ENCODE peak calls at places on chromosome 12, in ten cellular contexts. One of them, this sample, is unnamed.

GRCh38 chr12:76375470-76375869 is 27.3 kb upstream of the BBS10 start:
- DNase-seq in frontal cortex: no peak
- DNase-seq in AML-193: no peak
- DNase-seq in mesenchymal stem cell: no peak
- DNase-seq in HL-60: no peak
- DNase-seq in activated naive CD4-positive, alpha-beta T cell treated with Interleukin-2 at 50 U/mL for 16 hours: no peak
- DNase-seq in Karpas-422: no peak
- DNase-seq in NCI-H1105: no peak
- DNase-seq in lung: no peak
- DNase-seq in A549: peak; percentile 11
- DNase-seq in this sample: no peak

GRCh38 chr12:94649349-94650142 is 811 bp downstream of the TMCC3 start:
- DNase-seq in AML-193: no peak
- DNase-seq in frontal cortex: peak; percentile 54
- DNase-seq in activated naive CD4-positive, alpha-beta T cell treated with Interleukin-2 at 50 U/mL for 16 hours: peak; percentile 34
- DNase-seq in lung: peak; percentile 36
- DNase-seq in NCI-H1105: peak; percentile 11
- DNase-seq in mesenchymal stem cell: peak; percentile 25
- DNase-seq in Karpas-422: no peak
- DNase-seq in HL-60: no peak
- DNase-seq in A549: peak; percentile 26
- DNase-seq in this sample: no peak

GRCh38 chr12:75505706-75506312 is 5.6 kb downstream of the KRR1 start:
- DNase-seq in A549: peak; percentile 52
- DNase-seq in lung: no peak
- DNase-seq in Karpas-422: peak; percentile 71
- DNase-seq in mesenchymal stem cell: peak; percentile 56
- DNase-seq in HL-60: no peak
- DNase-seq in NCI-H1105: no peak
- DNase-seq in activated naive CD4-positive, alpha-beta T cell treated with Interleukin-2 at 50 U/mL for 16 hours: no peak
- DNase-seq in frontal cortex: no peak
- DNase-seq in AML-193: peak; percentile 49
- DNase-seq in this sample: no peak

GRCh38 chr12:5050542-5050941 is 6.9 kb downstream of the KCNA5 start:
- DNase-seq in AML-193: no peak
- DNase-seq in A549: no peak
- DNase-seq in NCI-H1105: no peak
- DNase-seq in activated naive CD4-positive, alpha-beta T cell treated with Interleukin-2 at 50 U/mL for 16 hours: no peak
- DNase-seq in HL-60: no peak
- DNase-seq in mesenchymal stem cell: no peak
- DNase-seq in Karpas-422: no peak
- DNase-seq in lung: no peak
- DNase-seq in frontal cortex: no peak
- DNase-seq in this sample: no peak

GRCh38 chr12:49377386-49377785 is 10.1 kb downstream of the SPATS2 start:
- DNase-seq in A549: no peak
- DNase-seq in AML-193: no peak
- DNase-seq in Karpas-422: no peak
- DNase-seq in NCI-H1105: no peak
- DNase-seq in mesenchymal stem cell: no peak
- DNase-seq in lung: no peak
- DNase-seq in activated naive CD4-positive, alpha-beta T cell treated with Interleukin-2 at 50 U/mL for 16 hours: no peak
- DNase-seq in frontal cortex: no peak
- DNase-seq in HL-60: no peak
- DNase-seq in this sample: no peak

GRCh38 chr12:125518074-125518473 is 452.8 kb downstream of the AACS start:
- DNase-seq in activated naive CD4-positive, alpha-beta T cell treated with Interleukin-2 at 50 U/mL for 16 hours: no peak
- DNase-seq in lung: no peak
- DNase-seq in AML-193: no peak
- DNase-seq in frontal cortex: no peak
- DNase-seq in Karpas-422: peak; percentile 51
- DNase-seq in HL-60: no peak
- DNase-seq in mesenchymal stem cell: no peak
- DNase-seq in NCI-H1105: no peak
- DNase-seq in A549: no peak
- DNase-seq in this sample: no peak

GRCh38 chr12:7837366-7837765 is 35.3 kb downstream of the SLC2A14 start:
- DNase-seq in mesenchymal stem cell: no peak
- DNase-seq in frontal cortex: no peak
- DNase-seq in HL-60: peak; percentile 87
- DNase-seq in AML-193: no peak
- DNase-seq in lung: peak; percentile 47
- DNase-seq in NCI-H1105: no peak
- DNase-seq in A549: no peak
- DNase-seq in activated naive CD4-positive, alpha-beta T cell treated with Interleukin-2 at 50 U/mL for 16 hours: no peak
- DNase-seq in Karpas-422: no peak
- DNase-seq in this sample: no peak

GRCh38 chr12:65728913-65729793 is 95.1 kb upstream of the HMGA2 start:
- DNase-seq in Karpas-422: no peak
- DNase-seq in HL-60: no peak
- DNase-seq in A549: no peak
- DNase-seq in mesenchymal stem cell: peak; percentile 46
- DNase-seq in NCI-H1105: no peak
- DNase-seq in lung: no peak
- DNase-seq in frontal cortex: no peak
- DNase-seq in activated naive CD4-positive, alpha-beta T cell treated with Interleukin-2 at 50 U/mL for 16 hours: no peak
- DNase-seq in AML-193: no peak
- DNase-seq in this sample: no peak

GRCh38 chr12:127487031-127487430 is 779.9 kb upstream of the TMEM132C start:
- DNase-seq in lung: no peak
- DNase-seq in activated naive CD4-positive, alpha-beta T cell treated with Interleukin-2 at 50 U/mL for 16 hours: no peak
- DNase-seq in NCI-H1105: no peak
- DNase-seq in HL-60: no peak
- DNase-seq in Karpas-422: no peak
- DNase-seq in mesenchymal stem cell: no peak
- DNase-seq in frontal cortex: no peak
- DNase-seq in AML-193: no peak
- DNase-seq in A549: no peak
- DNase-seq in this sample: no peak

GRCh38 chr12:6688543-6688999 is 604 bp downstream of the ZNF384 start:
- DNase-seq in HL-60: peak; percentile 58
- DNase-seq in AML-193: peak; percentile 37
- DNase-seq in mesenchymal stem cell: no peak
- DNase-seq in lung: no peak
- DNase-seq in NCI-H1105: no peak
- DNase-seq in activated naive CD4-positive, alpha-beta T cell treated with Interleukin-2 at 50 U/mL for 16 hours: peak; percentile 43
- DNase-seq in A549: no peak
- DNase-seq in frontal cortex: peak; percentile 76
- DNase-seq in Karpas-422: peak; percentile 73
- DNase-seq in this sample: peak; percentile 69

GRCh38 chr12:121391619-121392324 is 8.1 kb upstream of the RNF34 start:
- DNase-seq in NCI-H1105: no peak
- DNase-seq in frontal cortex: no peak
- DNase-seq in mesenchymal stem cell: peak; percentile 72
- DNase-seq in AML-193: no peak
- DNase-seq in A549: no peak
- DNase-seq in HL-60: peak; percentile 16
- DNase-seq in Karpas-422: no peak
- DNase-seq in activated naive CD4-positive, alpha-beta T cell treated with Interleukin-2 at 50 U/mL for 16 hours: peak; percentile 41
- DNase-seq in lung: no peak
- DNase-seq in this sample: no peak

GRCh38 chr12:49777800-49778748 is 36.7 kb downstream of the TMBIM6 start:
- DNase-seq in NCI-H1105: no peak
- DNase-seq in Karpas-422: peak; percentile 85
- DNase-seq in lung: peak; percentile 70
- DNase-seq in mesenchymal stem cell: peak; percentile 44
- DNase-seq in AML-193: peak; percentile 18
- DNase-seq in HL-60: peak; percentile 40
- DNase-seq in frontal cortex: no peak
- DNase-seq in A549: peak; percentile 51
- DNase-seq in activated naive CD4-positive, alpha-beta T cell treated with Interleukin-2 at 50 U/mL for 16 hours: peak; percentile 82
- DNase-seq in this sample: no peak

GRCh38 chr12:14410841-14411569 is 45.5 kb downstream of the ATF7IP start:
- DNase-seq in NCI-H1105: no peak
- DNase-seq in lung: no peak
- DNase-seq in mesenchymal stem cell: peak; percentile 49
- DNase-seq in AML-193: no peak
- DNase-seq in activated naive CD4-positive, alpha-beta T cell treated with Interleukin-2 at 50 U/mL for 16 hours: peak; percentile 34
- DNase-seq in A549: no peak
- DNase-seq in frontal cortex: no peak
- DNase-seq in HL-60: no peak
- DNase-seq in Karpas-422: no peak
- DNase-seq in this sample: no peak

GRCh38 chr12:1935242-1935641 is 16.8 kb upstream of the CACNA2D4 start:
- DNase-seq in mesenchymal stem cell: no peak
- DNase-seq in NCI-H1105: no peak
- DNase-seq in HL-60: no peak
- DNase-seq in frontal cortex: no peak
- DNase-seq in A549: no peak
- DNase-seq in activated naive CD4-positive, alpha-beta T cell treated with Interleukin-2 at 50 U/mL for 16 hours: no peak
- DNase-seq in AML-193: no peak
- DNase-seq in Karpas-422: no peak
- DNase-seq in lung: no peak
- DNase-seq in this sample: no peak

GRCh38 chr12:104276192-104277131 is 27.1 kb upstream of the EID3 start:
- DNase-seq in NCI-H1105: peak; percentile 93
- DNase-seq in frontal cortex: no peak
- DNase-seq in mesenchymal stem cell: no peak
- DNase-seq in lung: peak; percentile 84
- DNase-seq in HL-60: no peak
- DNase-seq in Karpas-422: peak; percentile 76
- DNase-seq in activated naive CD4-positive, alpha-beta T cell treated with Interleukin-2 at 50 U/mL for 16 hours: no peak
- DNase-seq in A549: peak; percentile 64
- DNase-seq in AML-193: no peak
- DNase-seq in this sample: no peak

GRCh38 chr12:46368138-46368537 is 4.4 kb downstream of the SLC38A2 start:
- DNase-seq in AML-193: no peak
- DNase-seq in frontal cortex: peak; percentile 18
- DNase-seq in Karpas-422: no peak
- DNase-seq in A549: no peak
- DNase-seq in NCI-H1105: no peak
- DNase-seq in lung: no peak
- DNase-seq in HL-60: no peak
- DNase-seq in activated naive CD4-positive, alpha-beta T cell treated with Interleukin-2 at 50 U/mL for 16 hours: no peak
- DNase-seq in mesenchymal stem cell: no peak
- DNase-seq in this sample: no peak

GRCh38 chr12:126084480-126084879 is 1019.2 kb downstream of the AACS start:
- DNase-seq in AML-193: no peak
- DNase-seq in mesenchymal stem cell: no peak
- DNase-seq in HL-60: no peak
- DNase-seq in lung: no peak
- DNase-seq in NCI-H1105: no peak
- DNase-seq in frontal cortex: no peak
- DNase-seq in activated naive CD4-positive, alpha-beta T cell treated with Interleukin-2 at 50 U/mL for 16 hours: no peak
- DNase-seq in A549: no peak
- DNase-seq in Karpas-422: no peak
- DNase-seq in this sample: no peak

GRCh38 chr12:29589852-29590251 is 92.4 kb upstream of the OVCH1 start:
- DNase-seq in AML-193: no peak
- DNase-seq in HL-60: no peak
- DNase-seq in mesenchymal stem cell: peak; percentile 75
- DNase-seq in lung: no peak
- DNase-seq in frontal cortex: no peak
- DNase-seq in activated naive CD4-positive, alpha-beta T cell treated with Interleukin-2 at 50 U/mL for 16 hours: no peak
- DNase-seq in A549: no peak
- DNase-seq in NCI-H1105: no peak
- DNase-seq in Karpas-422: no peak
- DNase-seq in this sample: no peak

GRCh38 chr12:67410246-67410645 is 141.1 kb downstream of the CAND1 start:
- DNase-seq in NCI-H1105: no peak
- DNase-seq in A549: no peak
- DNase-seq in mesenchymal stem cell: no peak
- DNase-seq in activated naive CD4-positive, alpha-beta T cell treated with Interleukin-2 at 50 U/mL for 16 hours: no peak
- DNase-seq in AML-193: no peak
- DNase-seq in frontal cortex: no peak
- DNase-seq in Karpas-422: no peak
- DNase-seq in HL-60: no peak
- DNase-seq in lung: no peak
- DNase-seq in this sample: no peak

GRCh38 chr12:87853448-87854003 is 175.7 kb downstream of the C12orf50 start:
- DNase-seq in AML-193: no peak
- DNase-seq in Karpas-422: no peak
- DNase-seq in activated naive CD4-positive, alpha-beta T cell treated with Interleukin-2 at 50 U/mL for 16 hours: no peak
- DNase-seq in frontal cortex: no peak
- DNase-seq in HL-60: no peak
- DNase-seq in mesenchymal stem cell: no peak
- DNase-seq in NCI-H1105: no peak
- DNase-seq in lung: no peak
- DNase-seq in A549: no peak
- DNase-seq in this sample: no peak

GRCh38 chr12:132489078-132489601 is 811 bp upstream of the FBRSL1 start:
- DNase-seq in NCI-H1105: no peak
- DNase-seq in AML-193: peak; percentile 14
- DNase-seq in lung: no peak
- DNase-seq in activated naive CD4-positive, alpha-beta T cell treated with Interleukin-2 at 50 U/mL for 16 hours: peak; percentile 62
- DNase-seq in mesenchymal stem cell: peak; percentile 21
- DNase-seq in HL-60: peak; percentile 76
- DNase-seq in Karpas-422: no peak
- DNase-seq in frontal cortex: no peak
- DNase-seq in A549: no peak
- DNase-seq in this sample: peak; percentile 39

GRCh38 chr12:121438207-121438606 is 38.3 kb downstream of the RNF34 start:
- DNase-seq in NCI-H1105: no peak
- DNase-seq in AML-193: no peak
- DNase-seq in activated naive CD4-positive, alpha-beta T cell treated with Interleukin-2 at 50 U/mL for 16 hours: no peak
- DNase-seq in HL-60: no peak
- DNase-seq in Karpas-422: no peak
- DNase-seq in mesenchymal stem cell: no peak
- DNase-seq in A549: no peak
- DNase-seq in lung: no peak
- DNase-seq in frontal cortex: no peak
- DNase-seq in this sample: no peak

GRCh38 chr12:51926718-51927117 is 19.4 kb downstream of the ACVRL1 start:
- DNase-seq in NCI-H1105: no peak
- DNase-seq in A549: peak; percentile 71
- DNase-seq in mesenchymal stem cell: peak; percentile 43
- DNase-seq in frontal cortex: no peak
- DNase-seq in HL-60: peak; percentile 50
- DNase-seq in Karpas-422: peak; percentile 83
- DNase-seq in lung: no peak
- DNase-seq in activated naive CD4-positive, alpha-beta T cell treated with Interleukin-2 at 50 U/mL for 16 hours: peak; percentile 60
- DNase-seq in AML-193: peak; percentile 48
- DNase-seq in this sample: no peak

GRCh38 chr12:1453801-1454200 is 140.6 kb downstream of the FBXL14 start:
- DNase-seq in A549: no peak
- DNase-seq in NCI-H1105: no peak
- DNase-seq in mesenchymal stem cell: no peak
- DNase-seq in lung: no peak
- DNase-seq in AML-193: no peak
- DNase-seq in frontal cortex: no peak
- DNase-seq in activated naive CD4-positive, alpha-beta T cell treated with Interleukin-2 at 50 U/mL for 16 hours: no peak
- DNase-seq in HL-60: no peak
- DNase-seq in Karpas-422: no peak
- DNase-seq in this sample: no peak

GRCh38 chr12:96864335-96864734 is 42.7 kb upstream of the NEDD1 start:
- DNase-seq in activated naive CD4-positive, alpha-beta T cell treated with Interleukin-2 at 50 U/mL for 16 hours: no peak
- DNase-seq in AML-193: no peak
- DNase-seq in A549: no peak
- DNase-seq in NCI-H1105: no peak
- DNase-seq in Karpas-422: no peak
- DNase-seq in mesenchymal stem cell: no peak
- DNase-seq in frontal cortex: no peak
- DNase-seq in lung: no peak
- DNase-seq in HL-60: no peak
- DNase-seq in this sample: no peak

GRCh38 chr12:64186789-64187188 is 35.3 kb downstream of the KICS2 start:
- DNase-seq in mesenchymal stem cell: peak; percentile 22
- DNase-seq in frontal cortex: no peak
- DNase-seq in A549: peak; percentile 53
- DNase-seq in lung: no peak
- DNase-seq in Karpas-422: no peak
- DNase-seq in NCI-H1105: no peak
- DNase-seq in activated naive CD4-positive, alpha-beta T cell treated with Interleukin-2 at 50 U/mL for 16 hours: no peak
- DNase-seq in AML-193: no peak
- DNase-seq in HL-60: no peak
- DNase-seq in this sample: no peak

GRCh38 chr12:48858043-48858442 is 6.1 kb upstream of the DDX23 start:
- DNase-seq in AML-193: no peak
- DNase-seq in A549: no peak
- DNase-seq in lung: no peak
- DNase-seq in Karpas-422: peak; percentile 63
- DNase-seq in NCI-H1105: no peak
- DNase-seq in mesenchymal stem cell: no peak
- DNase-seq in frontal cortex: no peak
- DNase-seq in activated naive CD4-positive, alpha-beta T cell treated with Interleukin-2 at 50 U/mL for 16 hours: no peak
- DNase-seq in HL-60: no peak
- DNase-seq in this sample: no peak